ENCODE peak calls at places on chromosome 1, in nine cellular contexts. E is LoVo, J is LHCN-M2, C is Kasumi-1, L is HFF-Myc, D is transverse colon, H is HAP-1, Z is progenitor cell of endocrine pancreas, K is NCI-H1105. Y is an unnamed sample.

GRCh38 chr1:33456302-33456886 is 16.1 kb upstream of the ZSCAN20 start:
- DNase-seq in C (no peak), Z (no peak), L (no peak), K (no peak), J (no peak), E (no peak), D (no peak), H (no peak), Y (no peak)

GRCh38 chr1:30413606-30414005 is 309.8 kb downstream of the MATN1 start:
- DNase-seq in C (no peak), L (no peak), D (no peak), Z (no peak), J (no peak), K (no peak), H (no peak), E (no peak), Y (no peak)

GRCh38 chr1:29958271-29958670 is 721.9 kb downstream of the PTPRU start:
- DNase-seq in E (no peak), L (no peak), H (no peak), J (no peak), K (no peak), D (no peak), C (no peak), Z (no peak), Y (no peak)

GRCh38 chr1:166858726-166859419 is 17.2 kb downstream of the TADA1 start:
- DNase-seq in H (no peak), E (no peak), J (no peak), K (no peak), L (no peak), D (no peak), Z (no peak), C (no peak), Y (no peak)

GRCh38 chr1:6003568-6004411 is 11.6 kb upstream of the NPHP4 start:
- DNase-seq in K (no peak), Z (no peak), C (no peak), J (no peak), D (no peak), H (peak), E (no peak), L (no peak), Y (no peak)

GRCh38 chr1:17922833-17923232 is 167.7 kb downstream of the ACTL8 start:
- DNase-seq in D (peak), C (peak), K (peak), J (peak), H (peak), L (no peak), Z (peak), E (peak), Y (peak)

GRCh38 chr1:224059897-224060462 is 53.9 kb upstream of the FBXO28 start:
- DNase-seq in Z (no peak), K (no peak), L (no peak), H (no peak), E (no peak), J (no peak), D (no peak), C (no peak), Y (no peak)

GRCh38 chr1:109199710-109200109 is 14.0 kb upstream of the SARS1 start:
- DNase-seq in J (no peak), E (no peak), C (no peak), D (no peak), H (no peak), K (no peak), Z (no peak), L (no peak), Y (no peak)

GRCh38 chr1:61743716-61744620 is 1.7 kb downstream of the PATJ start:
- DNase-seq in D (no peak), J (no peak), L (no peak), K (no peak), C (no peak), H (no peak), Z (no peak), E (peak), Y (no peak)

GRCh38 chr1:96524100-96524499 is 197.5 kb upstream of the PTBP2 start:
- DNase-seq in Z (no peak), H (no peak), E (no peak), J (no peak), C (peak), K (no peak), D (no peak), L (no peak), Y (no peak)

GRCh38 chr1:33745942-33746341 is 117.9 kb upstream of the HMGB4 start:
- DNase-seq in K (no peak), L (no peak), J (no peak), D (no peak), E (no peak), H (no peak), C (no peak), Z (no peak), Y (no peak)

GRCh38 chr1:174021611-174022079 is 512 bp downstream of the RC3H1 start:
- DNase-seq in E (no peak), L (no peak), C (peak), H (peak), D (peak), K (peak), J (peak), Z (peak), Y (peak)

GRCh38 chr1:26827663-26828062 is 1.2 kb downstream of the ZDHHC18 start:
- DNase-seq in Z (no peak), C (no peak), K (no peak), E (no peak), L (no peak), J (peak), H (no peak), D (no peak), Y (no peak)